ENCODE peak calls at places on chromosome 17, in seven cellular contexts. F, P, O, U, K, Q and W are unnamed samples.

GRCh38 chr17:15279011-15279477 is 13.9 kb upstream of the PMP22 start:
- DNase-seq in F (no peak), K (no peak), U (no peak), O (peak; percentile 78), P (no peak), Q (no peak), W (no peak)

GRCh38 chr17:48590603-48591161 is 641 bp upstream of the HOXB3 start:
- DNase-seq in Q (no peak), K (no peak), F (no peak), U (no peak), P (no peak), O (no peak), W (no peak)

GRCh38 chr17:42618442-42619150 is 9.1 kb downstream of the TUBG1 start:
- DNase-seq in O (no peak), F (peak; percentile 82), U (no peak), Q (peak; percentile 73), K (peak; percentile 68), P (peak; percentile 55), W (no peak)

GRCh38 chr17:83155128-83156081 is 76.0 kb downstream of the METRNL start:
- DNase-seq in P (peak; percentile 70), Q (no peak), K (no peak), F (no peak), O (no peak), U (no peak), W (peak; percentile 94)

GRCh38 chr17:6072157-6072556 is 2.0 kb downstream of the WSCD1 start:
- DNase-seq in O (no peak), Q (no peak), K (no peak), F (no peak), U (no peak), P (no peak), W (no peak)

GRCh38 chr17:50883850-50884291 is 17.7 kb upstream of the TOB1 start:
- DNase-seq in K (no peak), O (no peak), U (no peak), P (no peak), F (no peak), Q (peak; percentile 47), W (no peak)

GRCh38 chr17:78868391-78868790 is 27.8 kb upstream of the USP36 start:
- DNase-seq in O (no peak), Q (no peak), K (no peak), U (no peak), F (no peak), P (no peak), W (no peak)

GRCh38 chr17:69012895-69013805 is 47.6 kb downstream of the ABCA9 start:
- DNase-seq in Q (no peak), O (no peak), F (no peak), K (no peak), P (no peak), U (no peak), W (no peak)

GRCh38 chr17:62787358-62787757 is 20.8 kb downstream of the MARCHF10 start:
- DNase-seq in P (no peak), U (no peak), O (no peak), K (no peak), F (no peak), Q (no peak), W (no peak)

GRCh38 chr17:78789663-78790181 is 7.6 kb upstream of the CYTH1 start:
- DNase-seq in Q (peak; percentile 80), O (no peak), U (no peak), P (peak; percentile 46), K (no peak), F (no peak), W (peak; percentile 95)

GRCh38 chr17:3385869-3386816 is at the start of gene OR3A2:
- DNase-seq in Q (no peak), O (no peak), U (no peak), P (no peak), F (no peak), K (no peak), W (no peak)

GRCh38 chr17:73311428-73311780 is 397 bp downstream of the CDC42EP4 start:
- DNase-seq in U (no peak), Q (no peak), K (no peak), P (no peak), F (no peak), O (no peak), W (no peak)

GRCh38 chr17:82464567-82464929 is 6.0 kb downstream of the NARF start:
- DNase-seq in Q (no peak), F (no peak), P (no peak), K (no peak), U (no peak), O (no peak), W (no peak)

GRCh38 chr17:50432125-50432762 is 6.2 kb downstream of the ACSF2 start:
- DNase-seq in U (no peak), F (no peak), Q (no peak), O (no peak), K (no peak), P (no peak), W (no peak)

GRCh38 chr17:33370384-33370783 is 77.3 kb upstream of the ASIC2 start:
- DNase-seq in P (no peak), O (no peak), K (no peak), U (no peak), F (no peak), Q (no peak), W (no peak)

GRCh38 chr17:29623283-29623647 is 553 bp upstream of the CORO6 start:
- DNase-seq in K (no peak), O (no peak), Q (no peak), P (no peak), U (no peak), F (no peak), W (no peak)

GRCh38 chr17:51813166-51813783 is 345.2 kb downstream of the CA10 start:
- DNase-seq in K (no peak), O (no peak), Q (peak; percentile 13), F (no peak), P (no peak), U (no peak), W (peak; percentile 68)

GRCh38 chr17:57788710-57789109 is 43.6 kb upstream of the CCDC182 start:
- DNase-seq in F (no peak), U (no peak), P (no peak), O (no peak), K (no peak), Q (no peak), W (no peak)

GRCh38 chr17:27294689-27295630 is 1.0 kb downstream of the WSB1 start:
- DNase-seq in P (peak; percentile 48), F (peak; percentile 31), K (peak; percentile 23), Q (peak; percentile 76), O (peak; percentile 41), U (no peak), W (peak; percentile 94)

GRCh38 chr17:2067559-2067958 is 12.7 kb downstream of the HIC1 start:
- DNase-seq in P (no peak), K (no peak), O (no peak), F (no peak), Q (no peak), U (no peak), W (no peak)

GRCh38 chr17:66673668-66674276 is 161.1 kb upstream of the CACNG5 start:
- DNase-seq in U (peak; percentile 17), O (no peak), K (no peak), F (peak; percentile 43), Q (peak; percentile 57), P (peak; percentile 70), W (no peak)

GRCh38 chr17:43994272-43995149 is 9.9 kb upstream of the NAGS start:
- DNase-seq in P (peak; percentile 91), U (no peak), F (peak; percentile 54), O (no peak), Q (peak; percentile 60), K (peak; percentile 58), W (no peak)

GRCh38 chr17:40251576-40251975 is 32.5 kb downstream of the WIPF2 start:
- DNase-seq in U (no peak), P (no peak), O (peak; percentile 30), F (no peak), Q (peak; percentile 44), K (no peak), W (no peak)

GRCh38 chr17:39699818-39700147 is at the start of gene ERBB2:
- DNase-seq in U (no peak), K (no peak), O (no peak), F (peak; percentile 64), P (no peak), Q (peak; percentile 88), W (no peak)

GRCh38 chr17:75827291-75828050 is 16.7 kb downstream of the UNC13D start:
- DNase-seq in U (peak; percentile 44), Q (peak; percentile 65), O (no peak), K (peak; percentile 79), P (peak; percentile 99), F (peak; percentile 50), W (no peak)
- TF ChIP-seq POLR2AphosphoS5 in U (no peak), Q (no peak), O (no peak), K (no peak), P (peak; percentile 70), F (no peak), W (peak; percentile 66)

DNA sequence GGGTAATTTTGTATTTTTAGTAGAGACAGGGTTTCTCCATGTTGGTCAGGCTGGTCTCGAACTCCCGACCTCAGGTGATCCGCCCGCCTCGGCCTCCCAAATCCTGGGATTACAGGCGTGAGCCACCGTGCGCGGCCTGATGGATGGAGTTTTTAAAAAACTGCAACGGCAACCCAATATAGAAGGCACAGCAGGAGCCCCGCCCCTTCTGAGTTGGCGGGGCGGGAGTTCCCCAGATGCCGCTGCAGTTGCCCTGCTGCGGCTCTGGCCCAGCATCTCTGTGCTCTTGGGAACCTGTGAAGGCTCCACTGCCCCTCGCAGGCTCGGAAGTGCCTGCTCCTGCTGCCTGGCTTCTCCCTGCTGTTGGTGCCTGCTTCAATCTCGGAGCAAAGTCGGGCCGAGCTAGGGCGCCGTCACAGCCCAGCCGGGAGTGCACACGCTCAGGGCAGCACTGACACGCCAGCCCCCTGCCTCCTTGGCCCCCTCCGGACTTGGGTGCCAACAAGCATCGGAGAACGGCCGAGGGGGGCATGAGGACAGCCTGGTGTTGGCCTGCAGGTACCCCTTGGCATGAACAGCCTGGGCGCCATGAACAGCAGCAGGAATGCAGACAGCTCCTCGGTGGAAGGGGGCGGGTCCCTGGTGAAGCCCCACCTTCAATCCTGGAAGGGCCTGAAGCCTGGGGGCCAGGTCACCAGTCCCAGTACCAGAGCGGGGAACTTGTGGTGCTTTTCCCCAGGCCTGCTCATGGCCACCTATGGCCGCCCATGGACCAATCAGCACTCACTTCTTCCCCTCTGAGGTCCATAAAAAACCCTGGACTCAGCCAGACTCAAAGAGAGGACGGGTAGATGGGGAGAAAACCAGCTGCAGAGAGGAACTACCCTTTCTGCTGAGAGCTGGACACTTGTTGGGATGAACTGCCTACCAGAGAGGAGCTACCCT is 2.3 kb upstream of the NT5M start:
- DNase-seq in F (no peak), U (peak; percentile 87), O (peak; percentile 57), K (no peak), Q (peak; percentile 52), P (no peak), W (no peak)
- TF ChIP-seq POLR2AphosphoS5 in F (no peak), U (peak; percentile 50), O (peak; percentile 20), K (no peak), Q (no peak), P (no peak), W (peak; percentile 15)

DNA sequence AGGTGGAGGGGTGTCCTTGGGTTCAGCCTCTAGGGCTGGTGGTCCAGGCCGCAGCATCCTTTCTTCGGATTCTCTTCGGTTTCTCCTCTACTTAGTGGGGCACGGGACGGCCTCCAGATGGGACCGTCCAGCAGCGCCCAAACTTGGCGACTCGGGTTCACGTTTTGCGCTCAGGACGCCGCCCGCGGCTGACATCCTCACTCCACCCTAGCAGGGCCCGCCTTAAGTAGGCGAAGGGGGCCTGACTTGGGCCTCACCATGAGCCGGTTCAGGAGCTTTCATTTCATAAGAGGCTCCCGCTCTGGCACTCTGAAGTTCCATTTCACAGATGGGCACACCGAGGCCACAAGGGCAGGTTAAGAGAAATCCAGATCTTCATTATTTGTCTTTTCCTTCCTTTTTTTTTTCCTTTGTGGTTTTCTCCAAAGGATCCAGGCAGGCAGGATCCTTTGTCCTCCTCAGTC is 141.2 kb downstream of the SEC14L1 start:
- DNase-seq in P (no peak), F (no peak), Q (peak; percentile 72), K (peak; percentile 66), O (no peak), U (no peak), W (no peak)
- TF ChIP-seq POLR2AphosphoS5 in P (no peak), F (no peak), Q (peak; percentile 22), K (no peak), O (no peak), U (no peak), W (no peak)

GRCh38 chr17:38320482-38320881 is 23.3 kb downstream of the GPR179 start:
- DNase-seq in O (no peak), F (no peak), K (no peak), P (no peak), U (no peak), Q (no peak), W (no peak)
- TF ChIP-seq POLR2AphosphoS5 in O (no peak), F (no peak), K (no peak), P (no peak), U (no peak), Q (no peak), W (no peak)